ENCODE peak calls at places on chromosomes 6 and 20, in five cellular contexts. Y, T, V, L and O are unnamed samples.

GRCh38 chr6:87155920-87156600 is 695 bp downstream of the ZNF292 start:
- DNase-seq in Y (peak; percentile 32), T (no peak), V (peak; percentile 76), L (peak; percentile 58), O (peak; percentile 56)

GRCh38 chr6:73652637-73653570 is 888 bp downstream of the SLC17A5 start:
- DNase-seq in Y (peak; percentile 54), T (peak; percentile 75), V (peak; percentile 82), L (peak; percentile 72), O (peak; percentile 72)

GRCh38 chr20:25308671-25309394 is 60.9 kb downstream of the PYGB start:
- DNase-seq in Y (no peak), T (no peak), V (peak; percentile 44), L (no peak), O (no peak)

GRCh38 chr6:143536461-143536865 is 24.9 kb upstream of the FUCA2 start:
- DNase-seq in Y (peak; percentile 66), T (peak; percentile 40), V (peak; percentile 82), L (peak; percentile 62), O (peak; percentile 35)

GRCh38 chr6:130955755-130956154 is 107.3 kb downstream of the EPB41L2 start:
- DNase-seq in Y (no peak), T (no peak), V (no peak), L (no peak), O (no peak)

GRCh38 chr20:23061713-23062561 is 12.5 kb upstream of the THBD start:
- DNase-seq in Y (no peak), T (no peak), V (peak; percentile 85), L (peak; percentile 17), O (no peak)

GRCh38 chr6:132728616-132729015 is 14.8 kb upstream of the VNN1 start:
- DNase-seq in Y (no peak), T (no peak), V (no peak), L (no peak), O (no peak)

GRCh38 chr20:38242848-38243449 is 17.6 kb downstream of the KIAA1755 start:
- DNase-seq in Y (no peak), T (no peak), V (no peak), L (no peak), O (no peak)

GRCh38 chr6:81752084-81752968 is at the start of gene TENT5A:
- DNase-seq in Y (peak; percentile 94), T (peak; percentile 90), V (peak; percentile 98), L (peak; percentile 95), O (peak; percentile 88)

GRCh38 chr6:86937219-86938079 is at the start of gene HTR1E:
- DNase-seq in Y (peak; percentile 79), T (no peak), V (peak; percentile 62), L (no peak), O (no peak)

GRCh38 chr6:130602151-130602770 is 224.9 kb upstream of the SMLR1 start:
- DNase-seq in Y (no peak), T (no peak), V (no peak), L (no peak), O (no peak)

GRCh38 chr6:77440206-77440976 is 22.9 kb downstream of the HTR1B start:
- DNase-seq in Y (no peak), T (no peak), V (no peak), L (no peak), O (no peak)

GRCh38 chr6:73511796-73512195 is 9.0 kb downstream of the EEF1A1 start:
- DNase-seq in Y (no peak), T (no peak), V (no peak), L (no peak), O (no peak)

GRCh38 chr6:116015983-116016382 is 44.7 kb downstream of the FRK start:
- DNase-seq in Y (no peak), T (no peak), V (no peak), L (peak; percentile 46), O (no peak)

GRCh38 chr6:158060447-158061360 is 79.0 kb downstream of the SYNJ2 start:
- DNase-seq in Y (peak; percentile 72), T (peak; percentile 23), V (peak; percentile 95), L (peak; percentile 62), O (no peak)

GRCh38 chr20:22339091-22339881 is 245.1 kb downstream of the FOXA2 start:
- DNase-seq in Y (no peak), T (peak; percentile 18), V (no peak), L (peak; percentile 45), O (no peak)

GRCh38 chr6:105045546-105045945 is 88.6 kb downstream of the LIN28B start:
- DNase-seq in Y (no peak), T (no peak), V (no peak), L (no peak), O (no peak)

GRCh38 chr6:35972471-35972985 is 51.6 kb upstream of the SRPK1 start:
- DNase-seq in Y (no peak), T (no peak), V (no peak), L (no peak), O (no peak)

GRCh38 chr20:9685011-9685410 is 153.9 kb downstream of the PAK5 start:
- DNase-seq in Y (no peak), T (no peak), V (no peak), L (no peak), O (no peak)
- H3K4me1 ChIP-seq in Y (no peaks in the 10 kb centered on the region), T (no peaks in the 10 kb centered on the region), V (no peaks in the 10 kb centered on the region), L (no peaks in the 10 kb centered on the region), O (no peaks in the 10 kb centered on the region)

GRCh38 chr20:59153832-59154231 is 9.8 kb upstream of the ZNF831 start:
- DNase-seq in Y (no peak), T (no peak), V (no peak), L (no peak), O (no peak)
- H3K4me1 ChIP-seq in Y (peaks cover 25% of the 10 kb centered on the region), T (peaks cover 69% of the 10 kb centered on the region), V (peaks cover 8% of the 10 kb centered on the region), L (no peaks in the 10 kb centered on the region), O (peaks cover 79% of the 10 kb centered on the region)

GRCh38 chr6:127923135-127923534 is 22.3 kb upstream of the THEMIS start:
- DNase-seq in Y (no peak), T (peak; percentile 39), V (no peak), L (no peak), O (no peak)

GRCh38 chr6:127921982-127922381 is 21.1 kb upstream of the THEMIS start:
- DNase-seq in Y (no peak), T (no peak), V (no peak), L (no peak), O (no peak)

GRCh38 chr6:127920804-127921203 is 19.9 kb upstream of the THEMIS start:
- DNase-seq in Y (no peak), T (no peak), V (no peak), L (no peak), O (no peak)

GRCh38 chr6:127924440-127924839 is 23.6 kb upstream of the THEMIS start:
- DNase-seq in Y (no peak), T (no peak), V (no peak), L (no peak), O (no peak)

GRCh38 chr6:127924031-127924430 is 23.2 kb upstream of the THEMIS start:
- DNase-seq in Y (no peak), T (no peak), V (no peak), L (no peak), O (no peak)
- H3K4me1 ChIP-seq in Y (no peaks in the 10 kb centered on the region), T (peaks cover 63% of the 10 kb centered on the region), V (no peaks in the 10 kb centered on the region), L (no peaks in the 10 kb centered on the region), O (peaks cover 59% of the 10 kb centered on the region)

GRCh38 chr6:52535711-52536423 is 41.0 kb downstream of the TRAM2 start:
- DNase-seq in Y (no peak), T (no peak), V (no peak), L (no peak), O (no peak)
- H3K4me1 ChIP-seq in Y (peaks cover 45% of the 10 kb centered on the region), T (peaks cover 29% of the 10 kb centered on the region), V (peaks cover 20% of the 10 kb centered on the region), L (peaks cover 22% of the 10 kb centered on the region), O (peaks cover 38% of the 10 kb centered on the region)

GRCh38 chr20:32973077-32973717 is 31.0 kb downstream of the SUN5 start:
- DNase-seq in Y (no peak), T (peak; percentile 12), V (no peak), L (no peak), O (no peak)

GRCh38 chr20:32971703-32972161 is 32.5 kb downstream of the SUN5 start:
- DNase-seq in Y (no peak), T (peak; percentile 58), V (no peak), L (no peak), O (no peak)

GRCh38 chr20:32970973-32971300 is 33.3 kb downstream of the SUN5 start:
- DNase-seq in Y (no peak), T (no peak), V (no peak), L (no peak), O (no peak)

GRCh38 chr20:32970115-32970972 is 33.9 kb downstream of the SUN5 start:
- DNase-seq in Y (no peak), T (no peak), V (no peak), L (no peak), O (no peak)

DNA sequence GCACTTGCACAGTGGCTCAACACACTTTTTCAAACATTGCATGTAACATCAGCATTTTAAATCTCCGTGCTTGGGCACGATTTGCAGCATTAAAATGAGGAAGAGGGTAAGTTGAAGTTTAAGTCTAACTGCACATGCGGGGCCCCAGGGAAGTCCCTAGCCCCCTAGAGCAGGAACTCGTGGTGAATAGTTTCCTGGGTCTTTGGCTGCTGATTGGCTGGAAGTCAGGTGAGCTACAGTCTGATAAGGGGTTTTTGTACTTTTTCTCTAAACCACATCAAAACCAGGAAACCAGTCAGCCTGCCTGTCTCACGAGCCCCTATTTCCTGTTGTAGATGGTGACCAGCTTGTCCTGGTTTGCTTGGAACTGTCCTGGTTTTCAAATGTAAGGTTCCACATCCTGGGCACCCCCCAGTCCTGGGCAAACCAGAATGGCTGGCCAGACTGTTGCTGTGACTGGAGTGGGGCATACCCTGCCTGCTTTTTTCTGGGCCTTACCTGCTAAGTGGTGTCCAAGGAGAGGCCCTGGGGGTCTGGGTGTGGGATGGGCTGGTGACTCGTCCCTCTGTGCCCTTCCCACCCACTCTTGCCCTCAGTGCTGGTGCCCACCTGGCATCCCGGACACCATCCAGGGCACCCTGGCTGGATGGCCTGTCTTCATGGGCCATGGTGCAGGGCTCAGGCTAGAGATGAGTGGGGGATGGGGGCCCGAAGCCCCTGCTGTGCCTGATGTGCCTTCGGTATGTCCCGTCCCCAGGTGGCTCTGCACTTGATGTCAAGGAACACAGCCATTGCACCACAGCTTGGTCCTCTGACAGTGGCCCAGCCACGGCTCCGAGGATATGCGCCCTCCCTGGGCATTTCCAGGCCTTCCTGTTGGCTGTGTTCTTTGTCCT is 31.8 kb downstream of the SUN5 start:
- DNase-seq in Y (no peak), T (peak; percentile 96), V (no peak), L (peak; percentile 51), O (peak; percentile 72)
- H3K4me1 ChIP-seq in Y (peaks cover 26% of the 10 kb centered on the region), T (peaks cover 73% of the 10 kb centered on the region), V (peaks cover 5% of the 10 kb centered on the region), L (no peaks in the 10 kb centered on the region), O (peaks cover 87% of the 10 kb centered on the region)